ENCODE peak calls at places on chromosomes 13 and 19, in five cellular contexts. E, H, G, X and P are unnamed samples. For H3K9me3, the result is how much of the 10 kb centered on the place peaks cover.

GRCh38 chr13:110944121-110944967 is 29.5 kb upstream of the ANKRD10 start:
- DNase-seq in E (no peak), H (peak), G (no peak), X (no peak), P (peak)

GRCh38 chr19:29952127-29952526 is 10.1 kb downstream of the URI1 start:
- DNase-seq in E (no peak), H (no peak), G (no peak), X (no peak), P (no peak)

GRCh38 chr19:23686622-23687423 is at the start of gene ZNF675:
- DNase-seq in E (peak), H (peak), G (peak), X (peak), P (peak)

GRCh38 chr19:49786432-49786831 is 19.6 kb downstream of the AP2A1 start:
- DNase-seq in E (no peak), H (peak), G (no peak), X (no peak), P (no peak)

GRCh38 chr13:64158910-64159309 is 2743.3 kb upstream of the PCDH20 start:
- DNase-seq in E (no peak), H (no peak), G (no peak), X (no peak), P (no peak)

GRCh38 chr19:32886241-32886640 is 16.7 kb upstream of the SLC7A9 start:
- DNase-seq in E (no peak), H (no peak), G (no peak), X (no peak), P (no peak)

GRCh38 chr19:10565567-10566407 is at the start of gene KRI1:
- DNase-seq in E (peak), H (peak), G (peak), X (peak), P (peak)

GRCh38 chr19:27881213-27881612 is 1331.7 kb downstream of the UQCRFS1 start:
- DNase-seq in E (no peak), H (no peak), G (no peak), X (no peak), P (no peak)

GRCh38 chr13:99086869-99087129 is 108.9 kb upstream of the DOCK9 start:
- DNase-seq in E (no peak), H (no peak), G (no peak), X (peak), P (no peak)

GRCh38 chr19:18980432-18981020 is 39.5 kb upstream of the HOMER3 start:
- DNase-seq in E (no peak), H (no peak), G (no peak), X (no peak), P (no peak)

GRCh38 chr13:31982540-31982939 is 49.0 kb upstream of the FRY start:
- DNase-seq in E (peak), H (no peak), G (peak), X (peak), P (no peak)

GRCh38 chr13:99741979-99742378 is 229.6 kb downstream of the ZIC5 start:
- DNase-seq in E (no peak), H (no peak), G (no peak), X (no peak), P (no peak)

DNA sequence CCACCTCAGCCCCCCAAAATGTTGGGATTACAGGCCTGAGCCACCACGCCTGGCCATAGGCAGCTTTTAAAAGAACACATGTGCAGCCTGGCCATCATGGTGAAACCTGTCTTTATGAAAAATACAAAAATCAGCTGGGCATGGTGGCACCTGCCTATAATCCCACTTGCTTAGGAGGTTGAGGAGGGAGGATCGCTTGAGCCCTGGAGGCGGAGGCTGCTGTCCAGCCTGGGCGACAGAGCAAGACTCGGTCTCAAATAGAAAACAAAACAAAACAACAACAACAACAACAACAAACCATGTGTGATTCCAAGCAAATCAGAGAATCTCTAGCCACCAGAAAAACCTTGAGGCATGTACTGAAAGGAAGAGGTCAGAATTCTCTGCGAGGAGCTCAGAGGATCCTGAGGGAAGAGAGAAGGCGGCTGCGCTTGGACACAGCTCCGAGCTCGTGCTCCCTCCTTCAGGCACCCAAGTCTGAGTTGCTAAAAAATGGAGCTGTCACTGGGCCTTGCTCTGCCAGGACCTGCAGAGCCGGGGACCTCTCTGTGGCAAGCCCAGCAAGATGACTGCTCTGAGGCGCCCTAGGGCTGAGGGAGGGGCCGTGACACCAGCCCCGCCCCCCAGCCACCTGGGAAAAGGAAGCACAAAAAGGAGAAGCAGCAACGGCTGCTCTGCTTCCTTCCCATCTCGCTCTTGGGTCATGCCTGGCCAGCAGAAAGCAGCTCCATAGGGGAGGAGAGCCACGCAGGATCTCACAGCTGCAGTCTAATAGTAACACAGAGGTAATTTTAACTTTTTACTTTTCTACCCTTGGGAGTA is at the start of gene ARL11:
- DNase-seq in E (no peak), H (peak), G (peak), X (peak), P (no peak)
- H3K27ac ChIP-seq in E (no peak), H (no peak), G (no peak), X (no peak), P (no peak)

GRCh38 chr19:48711106-48711662 is 8.3 kb downstream of the MAMSTR start:
- DNase-seq in E (no peak), H (no peak), G (no peak), X (no peak), P (no peak)

GRCh38 chr19:48713864-48714755 is 5.4 kb downstream of the MAMSTR start:
- DNase-seq in E (peak), H (peak), G (peak), X (peak), P (peak)

GRCh38 chr19:48714759-48715261 is 4.7 kb downstream of the MAMSTR start:
- DNase-seq in E (no peak), H (no peak), G (no peak), X (no peak), P (no peak)

GRCh38 chr19:48715276-48715675 is 4.2 kb downstream of the MAMSTR start:
- DNase-seq in E (no peak), H (no peak), G (no peak), X (peak), P (no peak)

DNA sequence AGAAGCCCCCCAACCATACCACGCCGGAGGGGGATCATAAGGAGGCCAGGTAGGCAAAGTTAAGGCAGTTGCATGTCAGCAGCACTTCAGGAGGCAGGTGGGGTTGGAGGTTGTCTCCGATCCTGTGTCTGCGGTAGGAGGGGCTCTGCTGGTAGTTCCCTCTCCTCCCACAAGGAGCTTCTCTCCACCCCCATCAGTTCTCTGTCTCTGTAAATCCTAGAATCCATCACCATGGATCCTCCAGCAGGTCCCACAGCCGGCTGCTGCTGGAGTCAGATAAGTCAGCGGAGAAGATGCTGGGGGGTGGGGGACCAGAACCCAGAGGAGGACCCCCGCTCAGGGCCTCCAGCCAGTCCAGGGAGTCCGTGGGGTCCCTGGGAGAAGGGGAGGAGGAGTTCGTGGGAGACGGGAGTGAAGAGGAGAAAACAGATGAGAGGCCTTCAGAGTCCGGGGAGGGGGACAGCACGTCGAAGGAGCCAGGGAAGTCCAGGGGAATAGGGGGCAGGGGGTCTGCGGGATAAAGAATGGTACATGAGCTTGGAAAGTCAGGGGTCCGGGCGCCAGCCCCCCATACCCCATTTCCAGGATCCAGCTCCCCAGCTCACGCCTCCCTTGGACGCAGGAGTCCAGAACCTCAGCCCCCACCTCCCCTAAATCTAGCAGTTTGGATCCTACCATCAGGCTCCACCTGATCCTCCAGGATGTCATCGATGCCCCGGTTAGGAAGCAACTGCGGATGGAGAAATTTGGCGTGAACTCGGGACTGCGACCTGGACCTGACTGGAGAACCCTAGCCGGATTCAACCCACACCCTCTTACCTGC is 6.3 kb downstream of the MAMSTR start:
- DNase-seq in E (no peak), H (peak), G (no peak), X (peak), P (peak)
- TF ChIP-seq CTCF in E (peak), H (peak), G (peak), X (peak), P (no peak)

GRCh38 chr19:37389234-37389633 is 18.3 kb downstream of the ZNF527 start:
- DNase-seq in E (no peak), H (no peak), G (no peak), X (no peak), P (no peak)
- H3K9me3 ChIP-seq in E (half or more), H (under half), G (half or more), X (under half), P (under half)

GRCh38 chr13:85725433-85725832 is 73.8 kb downstream of the SLITRK6 start:
- DNase-seq in E (no peak), H (no peak), G (no peak), X (no peak), P (no peak)
- H3K27ac ChIP-seq in E (no peak), H (no peak), G (no peak), X (no peak), P (no peak)

GRCh38 chr19:55676384-55676783 is 1.4 kb downstream of the EPN1 start:
- DNase-seq in E (no peak), H (no peak), G (no peak), X (peak), P (no peak)
- TF ChIP-seq CTCF in E (no peak), H (no peak), G (no peak), X (no peak), P (no peak)

DNA sequence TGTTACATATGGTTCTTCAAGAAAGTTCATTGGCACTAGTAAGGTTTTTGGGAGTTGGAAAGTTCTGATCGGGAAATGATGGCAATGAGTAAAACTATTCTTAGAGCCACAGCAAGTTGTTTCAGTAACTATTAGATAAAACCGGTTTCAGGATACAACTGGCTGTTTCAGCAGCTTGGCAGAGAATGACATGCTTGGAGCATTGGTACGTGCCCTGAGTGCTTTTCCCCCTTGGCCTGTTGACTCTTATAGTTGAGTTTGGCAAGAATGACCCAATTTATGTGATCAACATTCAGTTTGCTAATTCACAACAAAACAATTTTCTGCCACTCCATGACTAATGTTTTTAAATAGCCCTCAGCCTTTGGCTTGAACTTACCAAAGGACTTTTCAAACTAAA is 10.8 kb upstream of the ZNF491 start:
- DNase-seq in E (no peak), H (no peak), G (no peak), X (no peak), P (no peak)
- H3K9me3 ChIP-seq in E (half or more), H (under half), G (half or more), X (under half), P (under half)

GRCh38 chr19:1508507-1508856 is 4.3 kb downstream of the ADAMTSL5 start:
- DNase-seq in E (no peak), H (no peak), G (no peak), X (no peak), P (no peak)
- H3K27ac ChIP-seq in E (peak), H (no peak), G (peak), X (no peak), P (peak)

DNA sequence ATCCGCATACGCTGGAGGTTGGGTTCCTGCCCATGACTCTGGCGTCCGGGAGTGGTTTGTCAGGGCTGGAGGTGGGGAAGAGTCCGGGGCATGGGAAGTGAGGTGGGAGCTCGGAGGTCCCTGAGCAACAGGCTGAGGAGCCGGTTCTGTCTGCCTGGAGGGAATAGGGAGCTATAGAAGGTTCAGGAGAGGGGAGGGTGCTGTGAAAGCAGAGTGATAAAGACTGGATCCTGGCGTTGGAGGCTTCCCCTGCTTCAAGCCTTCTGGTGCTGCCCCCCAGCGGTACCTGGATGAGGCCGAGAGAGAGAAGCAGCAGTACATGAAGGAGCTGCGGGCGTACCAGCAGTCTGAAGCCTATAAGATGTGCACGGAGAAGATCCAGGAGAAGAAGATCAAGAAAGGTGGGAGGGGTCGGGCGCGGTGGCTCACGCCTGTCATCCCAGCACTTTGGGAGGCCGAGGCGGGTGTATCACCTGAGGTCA is 2.6 kb downstream of the HMG20B start:
- DNase-seq in E (no peak), H (no peak), G (no peak), X (no peak), P (peak)
- TF ChIP-seq CTCF in E (no peak), H (peak), G (no peak), X (no peak), P (peak)

GRCh38 chr19:51887522-51888498 is at the start of gene ZNF577:
- DNase-seq in E (peak), H (no peak), G (peak), X (peak), P (peak)
- H3K9me3 ChIP-seq in E (under half), H (under half), G (half or more), X (under half), P (under half)

GRCh38 chr19:47628058-47628771 is 19.3 kb downstream of the BICRA start:
- DNase-seq in E (no peak), H (no peak), G (no peak), X (no peak), P (no peak)

GRCh38 chr19:47630594-47630993 is 21.7 kb downstream of the BICRA start:
- DNase-seq in E (no peak), H (no peak), G (no peak), X (no peak), P (no peak)

GRCh38 chr19:47633516-47633915 is 24.6 kb downstream of the BICRA start:
- DNase-seq in E (no peak), H (no peak), G (no peak), X (no peak), P (no peak)

GRCh38 chr19:47633996-47634395 is 25.1 kb downstream of the BICRA start:
- DNase-seq in E (no peak), H (no peak), G (no peak), X (no peak), P (no peak)

GRCh38 chr19:47631681-47632446 is 22.9 kb downstream of the BICRA start:
- DNase-seq in E (no peak), H (no peak), G (no peak), X (peak), P (no peak)
- H3K27ac ChIP-seq in E (peak), H (no peak), G (no peak), X (peak), P (no peak)